ENCODE peak calls at places on chromosomes 1 and 21, in six cellular contexts. T, U, H, M, W and A are unnamed samples.
A peak's percentile ranks its signal among the peaks of the same experiment; 100 is the strongest.

GRCh38 chr1:230594374-230594773 is 47.9 kb upstream of the COG2 start:
- DNase-seq in T (no peak), U (no peak), H (no peak), M (no peak), W (no peak), A (no peak)

GRCh38 chr1:225859151-225859550 is 23.0 kb downstream of the TMEM63A start:
- DNase-seq in T (no peak), U (no peak), H (no peak), M (no peak), W (no peak), A (no peak)

GRCh38 chr1:175822575-175822974 is 79.2 kb upstream of the TNR start:
- DNase-seq in T (no peak), U (no peak), H (no peak), M (no peak), W (no peak), A (no peak)

GRCh38 chr1:239616686-239617085 is 230.3 kb downstream of the CHRM3 start:
- DNase-seq in T (no peak), U (no peak), H (no peak), M (no peak), W (no peak), A (no peak)

GRCh38 chr1:32991819-32992488 is 27.3 kb upstream of the RNF19B start:
- DNase-seq in T (no peak), U (no peak), H (no peak), M (no peak), W (peak; percentile 27), A (no peak)

GRCh38 chr1:221611930-221612777 is 129.7 kb downstream of the DUSP10 start:
- DNase-seq in T (peak; percentile 69), U (peak; percentile 70), H (no peak), M (peak; percentile 15), W (no peak), A (peak; percentile 82)

GRCh38 chr1:221743416-221744208 is 1.7 kb upstream of the DUSP10 start:
- DNase-seq in T (no peak), U (no peak), H (peak; percentile 3), M (no peak), W (peak; percentile 13), A (no peak)

GRCh38 chr1:68819190-68819829 is 322.4 kb upstream of the DEPDC1 start:
- DNase-seq in T (no peak), U (no peak), H (peak; percentile 62), M (peak; percentile 31), W (no peak), A (peak; percentile 12)

GRCh38 chr21:30028537-30028936 is 88.7 kb upstream of the GRIK1 start:
- DNase-seq in T (no peak), U (no peak), H (no peak), M (no peak), W (no peak), A (no peak)

GRCh38 chr1:2283991-2284895 is 56.1 kb downstream of the SKI start:
- DNase-seq in T (no peak), U (no peak), H (no peak), M (no peak), W (no peak), A (no peak)

GRCh38 chr1:24536391-24536840 is 19.5 kb upstream of the NCMAP start:
- DNase-seq in T (no peak), U (no peak), H (no peak), M (peak; percentile 43), W (peak; percentile 87), A (peak; percentile 17)

GRCh38 chr1:203493901-203494300 is at the start of gene OPTC:
- DNase-seq in T (no peak), U (no peak), H (no peak), M (no peak), W (no peak), A (no peak)

GRCh38 chr1:47709302-47710074 is 271.6 kb downstream of the FOXD2 start:
- DNase-seq in T (no peak), U (no peak), H (peak; percentile 69), M (no peak), W (no peak), A (peak; percentile 78)

GRCh38 chr1:177495878-177496277 is 325.1 kb downstream of the BRINP2 start:
- DNase-seq in T (no peak), U (no peak), H (no peak), M (no peak), W (no peak), A (no peak)

GRCh38 chr1:156914440-156914856 is 6.0 kb upstream of the LRRC71 start:
- DNase-seq in T (no peak), U (no peak), H (no peak), M (no peak), W (no peak), A (no peak)

GRCh38 chr1:77063118-77063517 is 156.1 kb downstream of the PIGK start:
- DNase-seq in T (no peak), U (no peak), H (peak; percentile 42), M (no peak), W (no peak), A (peak; percentile 30)

GRCh38 chr1:238745069-238745468 is 641.3 kb upstream of the CHRM3 start:
- DNase-seq in T (no peak), U (no peak), H (peak; percentile 15), M (no peak), W (no peak), A (no peak)

GRCh38 chr1:24236170-24237045 is 49.3 kb upstream of the IFNLR1 start:
- DNase-seq in T (no peak), U (no peak), H (peak; percentile 23), M (peak; percentile 15), W (peak; percentile 16), A (peak; percentile 27)

GRCh38 chr1:185646202-185646683 is 87.9 kb upstream of the HMCN1 start:
- DNase-seq in T (no peak), U (no peak), H (peak; percentile 94), M (peak; percentile 78), W (no peak), A (peak; percentile 82)

GRCh38 chr1:215132156-215132555 is 49.6 kb downstream of the KCNK2 start:
- DNase-seq in T (no peak), U (no peak), H (no peak), M (no peak), W (no peak), A (no peak)

GRCh38 chr1:41014871-41015270 is 6.7 kb downstream of the SLFNL1 start:
- DNase-seq in T (no peak), U (no peak), H (no peak), M (no peak), W (peak; percentile 30), A (no peak)

GRCh38 chr1:189180057-189180456 is 1297.6 kb downstream of the BRINP3 start:
- DNase-seq in T (no peak), U (no peak), H (no peak), M (no peak), W (no peak), A (no peak)

GRCh38 chr1:230163205-230163604 is 96.2 kb downstream of the GALNT2 start:
- DNase-seq in T (no peak), U (no peak), H (no peak), M (no peak), W (no peak), A (no peak)

GRCh38 chr21:28875078-28875477 is 117.6 kb downstream of the LTN1 start:
- DNase-seq in T (no peak), U (no peak), H (no peak), M (no peak), W (no peak), A (no peak)

GRCh38 chr1:207822602-207823451 is 71.0 kb downstream of the CD46 start:
- DNase-seq in T (peak; percentile 91), U (peak; percentile 93), H (peak; percentile 53), M (no peak), W (peak; percentile 91), A (peak; percentile 24)

GRCh38 chr1:206141996-206142395 is 24.8 kb upstream of the AVPR1B start:
- DNase-seq in T (no peak), U (no peak), H (no peak), M (no peak), W (no peak), A (no peak)

DNA sequence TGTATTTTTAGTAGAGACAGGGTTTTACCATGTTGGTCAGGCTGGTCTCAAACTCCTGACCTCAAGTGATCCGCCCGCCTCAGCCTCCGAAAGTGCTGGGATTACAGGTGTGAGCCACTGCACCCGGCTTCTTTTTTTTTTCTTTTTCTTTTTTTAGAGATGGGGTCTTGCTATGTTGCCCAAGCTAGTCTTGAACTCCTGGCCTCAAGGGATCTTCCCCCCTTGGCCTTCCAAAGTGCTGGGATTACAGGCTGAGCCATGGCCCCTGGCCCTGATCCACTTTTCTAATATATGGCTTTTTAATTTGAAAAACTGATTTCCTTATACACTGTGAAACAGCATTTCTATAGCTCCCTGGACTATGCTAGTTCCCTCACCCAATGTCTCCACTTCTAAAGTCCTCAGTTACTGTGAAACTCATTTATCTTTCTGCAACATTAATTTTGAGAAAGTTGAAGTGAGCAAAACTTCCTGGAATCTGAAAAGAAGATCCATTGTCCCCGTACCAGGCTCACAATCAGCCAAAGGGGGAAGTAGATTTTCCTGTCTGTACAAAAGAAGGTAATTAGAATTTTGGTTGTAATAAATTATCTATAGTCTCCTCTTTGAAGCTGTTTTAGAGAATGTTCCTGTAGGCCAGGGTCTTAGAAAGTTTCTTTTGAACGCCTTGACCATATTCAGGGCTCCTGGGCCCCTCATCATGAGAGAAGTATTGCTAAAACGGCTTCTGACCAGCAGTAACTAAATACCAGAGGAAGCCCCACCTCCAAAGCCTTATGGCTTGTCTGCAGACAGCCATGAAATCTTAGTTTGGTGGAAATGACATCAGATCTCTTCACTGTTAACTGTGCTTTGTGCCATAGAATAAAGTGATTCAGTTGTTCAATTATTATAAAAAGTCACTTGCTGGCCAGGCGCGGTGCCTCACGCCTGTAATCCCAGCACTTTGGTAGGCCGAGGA is 34.9 kb downstream of the DEGS1 start:
- DNase-seq in T (no peak), U (no peak), H (no peak), M (no peak), W (no peak), A (no peak)
- H3K4me1 ChIP-seq in T (no peaks in the 10 kb centered on the region), U (no peaks in the 10 kb centered on the region), H (peaks cover 14% of the 10 kb centered on the region), M (peaks cover 2% of the 10 kb centered on the region), W (no peaks in the 10 kb centered on the region), A (peaks cover 14% of the 10 kb centered on the region)

GRCh38 chr1:108661030-108661609 is at the start of gene HENMT1:
- DNase-seq in T (peak; percentile 65), U (peak; percentile 81), H (peak; percentile 82), M (no peak), W (no peak), A (no peak)
- H3K4me3 ChIP-seq in T (peak within 1 kb of the TSS; percentile 51), U (peak within 1 kb of the TSS; percentile 48), H (peak within 1 kb of the TSS; percentile 74), M (no peak within 1 kb of the TSS), W (no peak within 1 kb of the TSS), A (no peak within 1 kb of the TSS)

DNA sequence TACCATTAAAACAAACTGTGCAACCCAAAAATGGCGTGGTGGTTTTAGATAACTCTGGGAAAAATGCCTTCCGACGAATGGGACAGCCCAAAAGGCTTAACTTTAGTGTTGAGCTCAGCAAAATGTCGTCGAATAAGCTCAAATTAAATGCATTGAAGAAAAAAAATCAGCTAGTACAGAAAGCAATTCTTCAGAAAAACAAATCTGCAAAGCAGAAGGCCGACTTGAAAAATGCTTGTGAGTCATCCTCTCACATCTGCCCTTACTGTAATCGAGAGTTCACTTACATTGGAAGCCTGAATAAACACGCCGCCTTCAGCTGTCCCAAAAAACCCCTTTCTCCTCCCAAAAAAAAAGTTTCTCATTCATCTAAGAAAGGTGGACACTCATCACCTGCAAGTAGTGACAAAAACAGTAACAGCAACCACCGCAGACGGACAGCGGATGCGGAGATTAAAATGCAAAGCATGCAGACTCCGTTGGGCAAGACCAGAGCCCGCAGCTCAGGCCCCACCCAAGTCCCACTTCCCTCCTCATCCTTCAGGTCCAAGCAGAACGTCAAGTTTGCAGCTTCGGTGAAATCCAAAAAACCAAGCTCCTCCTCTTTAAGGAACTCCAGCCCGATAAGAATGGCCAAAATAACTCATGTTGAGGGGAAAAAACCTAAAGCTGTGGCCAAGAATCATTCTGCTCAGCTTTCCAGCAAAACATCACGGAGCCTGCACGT is 82.1 kb downstream of the PRDM2 start:
- DNase-seq in T (peak; percentile 36), U (peak; percentile 58), H (no peak), M (no peak), W (no peak), A (no peak)
- H3K36me3 ChIP-seq in T (no peaks in the 10 kb centered on the region), U (peaks cover 3% of the 10 kb centered on the region), H (peaks cover 3% of the 10 kb centered on the region), M (peaks cover 16% of the 10 kb centered on the region), W (peaks cover 97% of the 10 kb centered on the region), A (peaks cover 62% of the 10 kb centered on the region)

GRCh38 chr1:8404450-8405370 is 86.8 kb downstream of the SLC45A1 start:
- DNase-seq in T (no peak), U (no peak), H (no peak), M (no peak), W (no peak), A (no peak)
- H3K4me1 ChIP-seq in T (peaks cover 21% of the 10 kb centered on the region), U (peaks cover 17% of the 10 kb centered on the region), H (peaks cover 46% of the 10 kb centered on the region), M (no peaks in the 10 kb centered on the region), W (peaks cover 26% of the 10 kb centered on the region), A (no peaks in the 10 kb centered on the region)